ENCODE peak calls at places on chromosome 3, in five cellular contexts. I, T, A, X and M are unnamed samples.

GRCh38 chr3:128491071-128491899 is 1.7 kb downstream of the GATA2 start:
- DNase-seq in A (peak), I (no peak), X (no peak), T (no peak), M (no peak)

GRCh38 chr3:141498592-141499223 is 11.9 kb downstream of the RASA2 start:
- DNase-seq in A (no peak), T (no peak), I (peak), X (peak), M (peak)

GRCh38 chr3:38205472-38205805 is 40.1 kb downstream of the OXSR1 start:
- DNase-seq in I (no peak), T (no peak), X (no peak), A (no peak), M (no peak)

GRCh38 chr3:139668332-139668731 is 9.4 kb downstream of the NMNAT3 start:
- DNase-seq in T (no peak), I (no peak), A (no peak), X (no peak), M (no peak)

GRCh38 chr3:187943677-187944390 is 198.6 kb upstream of the BCL6 start:
- DNase-seq in T (no peak), A (no peak), X (no peak), I (no peak), M (no peak)

GRCh38 chr3:94904275-94904674 is 841.4 kb downstream of the NSUN3 start:
- DNase-seq in A (no peak), I (no peak), X (no peak), T (no peak), M (no peak)

GRCh38 chr3:134328147-134328591 is 46.1 kb downstream of the AMOTL2 start:
- DNase-seq in A (no peak), I (no peak), X (no peak), T (no peak), M (no peak)

GRCh38 chr3:151403246-151403645 is 18.7 kb upstream of the P2RY12 start:
- DNase-seq in A (no peak), I (no peak), X (no peak), T (no peak), M (no peak)

GRCh38 chr3:129795596-129795995 is 97.9 kb downstream of the TMCC1 start:
- DNase-seq in X (no peak), A (peak), I (no peak), T (no peak), M (peak)

GRCh38 chr3:152051501-152052404 is 178.3 kb downstream of the SUCNR1 start:
- DNase-seq in I (no peak), A (no peak), X (no peak), T (no peak), M (no peak)

GRCh38 chr3:46695962-46696922 is 2.8 kb upstream of the ALS2CL start:
- DNase-seq in T (no peak), A (no peak), I (no peak), X (no peak), M (no peak)

GRCh38 chr3:9173445-9173844 is 76.0 kb downstream of the SRGAP3 start:
- DNase-seq in T (no peak), I (no peak), X (no peak), A (no peak), M (no peak)

GRCh38 chr3:13886593-13887129 is 6.8 kb upstream of the WNT7A start:
- DNase-seq in A (no peak), X (no peak), T (no peak), I (no peak), M (no peak)

GRCh38 chr3:120198305-120198878 is 86.6 kb downstream of the GPR156 start:
- DNase-seq in X (no peak), I (no peak), A (peak), T (no peak), M (no peak)

GRCh38 chr3:128067481-128067880 is 15.2 kb downstream of the SEC61A1 start:
- DNase-seq in T (no peak), A (no peak), X (no peak), I (no peak), M (no peak)

GRCh38 chr3:85838921-85839320 is 880.1 kb downstream of the CADM2 start:
- DNase-seq in A (no peak), X (no peak), I (no peak), T (no peak), M (no peak)

GRCh38 chr3:23325466-23326065 is 122.4 kb downstream of the UBE2E2 start:
- DNase-seq in I (no peak), A (peak), X (no peak), T (no peak), M (no peak)

GRCh38 chr3:188542196-188542595 is 388.2 kb downstream of the LPP start:
- DNase-seq in I (no peak), X (no peak), T (no peak), A (peak), M (no peak)

GRCh38 chr3:6035626-6036025 is 825.3 kb upstream of the GRM7 start:
- DNase-seq in X (no peak), T (no peak), A (no peak), I (no peak), M (no peak)

GRCh38 chr3:127464642-127465041 is 125.9 kb downstream of the TPRA1 start:
- DNase-seq in A (no peak), I (no peak), T (no peak), X (no peak), M (no peak)

GRCh38 chr3:48765376-48765775 is 48.4 kb upstream of the IP6K2 start:
- DNase-seq in T (no peak), X (no peak), A (no peak), I (no peak), M (peak)

GRCh38 chr3:193829781-193830180 is 236.8 kb downstream of the OPA1 start:
- DNase-seq in A (no peak), X (no peak), T (peak), I (no peak), M (no peak)

GRCh38 chr3:25783661-25784512 is 644 bp upstream of the NGLY1 start:
- DNase-seq in I (no peak), T (no peak), X (no peak), A (peak), M (peak)

GRCh38 chr3:112357888-112358287 is 24.9 kb downstream of the CD200 start:
- DNase-seq in X (no peak), I (peak), T (no peak), A (peak), M (peak)

GRCh38 chr3:179166561-179167201 is 18.5 kb downstream of the PIK3CA start:
- DNase-seq in I (no peak), X (no peak), T (no peak), A (no peak), M (no peak)

GRCh38 chr3:28018925-28019718 is 222.3 kb upstream of the CMC1 start:
- DNase-seq in A (no peak), T (no peak), I (no peak), X (no peak), M (no peak)

GRCh38 chr3:42264399-42265058 is 1.5 kb downstream of the CCK start:
- DNase-seq in A (no peak), I (no peak), T (no peak), X (no peak), M (no peak)

GRCh38 chr3:87462228-87462627 is 185.8 kb upstream of the POU1F1 start:
- DNase-seq in X (no peak), I (no peak), A (no peak), T (no peak), M (no peak)

GRCh38 chr3:168002786-168003368 is 92.8 kb downstream of the GOLIM4 start:
- DNase-seq in A (peak), T (no peak), X (no peak), I (no peak), M (peak)

GRCh38 chr3:191557322-191557721 is 96.4 kb downstream of the PYDC2 start:
- DNase-seq in T (no peak), X (no peak), A (no peak), I (no peak), M (no peak)

GRCh38 chr3:100427694-100428093 is 26.4 kb downstream of the LNP1 start:
- DNase-seq in A (peak), I (no peak), T (no peak), X (no peak), M (peak)

GRCh38 chr3:77161098-77161497 is 121.2 kb downstream of the ROBO2 start:
- DNase-seq in A (no peak), I (no peak), X (no peak), T (no peak), M (no peak)

GRCh38 chr3:132006605-132007204 is 28.1 kb downstream of the CPNE4 start:
- DNase-seq in A (peak), I (no peak), T (no peak), X (no peak), M (peak)

GRCh38 chr3:190566043-190566933 is 52.4 kb downstream of the IL1RAP start:
- DNase-seq in X (no peak), T (peak), A (peak), I (no peak), M (peak)

GRCh38 chr3:99776516-99777209 is 41.0 kb upstream of the CMSS1 start:
- DNase-seq in T (no peak), X (no peak), I (no peak), A (peak), M (no peak)

GRCh38 chr3:149970716-149971402 is at the start of gene PFN2:
- DNase-seq in A (peak), T (no peak), I (peak), X (peak), M (peak)

GRCh38 chr3:143535994-143536784 is 312.1 kb downstream of the SLC9A9 start:
- DNase-seq in X (peak), A (no peak), I (no peak), T (no peak), M (no peak)

GRCh38 chr3:121231872-121232271 is 313.9 kb downstream of the POLQ start:
- DNase-seq in I (no peak), A (no peak), X (no peak), T (no peak), M (no peak)

GRCh38 chr3:126460386-126460785 is 15.3 kb downstream of the ZXDC start:
- DNase-seq in I (no peak), X (no peak), T (no peak), A (no peak), M (no peak)

GRCh38 chr3:125186261-125186770 is 26.2 kb downstream of the SLC12A8 start:
- DNase-seq in I (no peak), A (no peak), T (no peak), X (no peak), M (no peak)